ENCODE peak calls at places on chromosomes 16 and 17, in nine cellular contexts. Z is naive B cell, S is T follicular helper cell, V is left lung, C is AML-193, P is PC-9, F is SW480, J is spleen, E is memory B cell. L is an unnamed sample.

GRCh38 chr16:88622866-88623265 is 15.5 kb upstream of the IL17C start:
- DNase-seq in Z (no peak), S (no peak), V (no peak), C (no peak), P (no peak), F (no peak), J (no peak), E (no peak), L (no peak)

GRCh38 chr17:7214300-7215135 is 5.1 kb downstream of the DLG4 start:
- DNase-seq in Z (peak), S (peak), V (peak), C (peak), P (peak), F (peak), J (peak), E (peak), L (peak)

GRCh38 chr16:645852-646678 is 3.1 kb upstream of the WDR90 start:
- DNase-seq in Z (no peak), S (no peak), V (no peak), C (no peak), P (peak), F (no peak), J (no peak), E (no peak), L (no peak)

GRCh38 chr16:243348-243747 is 8.7 kb downstream of the FAM234A start:
- DNase-seq in Z (no peak), S (no peak), V (no peak), C (no peak), P (no peak), F (no peak), J (peak), E (no peak), L (no peak)

GRCh38 chr17:79925242-79925957 is 86.2 kb upstream of the CBX4 start:
- DNase-seq in Z (no peak), S (no peak), V (peak), C (no peak), P (peak), F (peak), J (peak), E (no peak), L (no peak)

GRCh38 chr17:8894189-8894611 is 26.7 kb upstream of the PIK3R6 start:
- DNase-seq in Z (no peak), S (no peak), V (no peak), C (no peak), P (no peak), F (no peak), J (peak), E (no peak), L (no peak)

GRCh38 chr16:3718628-3719027 is 1.3 kb upstream of the TRAP1 start:
- DNase-seq in Z (no peak), S (no peak), V (no peak), C (no peak), P (no peak), F (no peak), J (no peak), E (no peak), L (no peak)

GRCh38 chr17:9306086-9306485 is 269.5 kb downstream of the STX8 start:
- DNase-seq in Z (no peak), S (no peak), V (no peak), C (no peak), P (no peak), F (no peak), J (no peak), E (no peak), L (no peak)

GRCh38 chr16:24729967-24730815 is 740 bp downstream of the TNRC6A start:
- DNase-seq in Z (no peak), S (peak), V (no peak), C (peak), P (no peak), F (no peak), J (no peak), E (no peak), L (peak)

GRCh38 chr17:17401271-17401781 is 75.5 kb upstream of the MED9 start:
- DNase-seq in Z (no peak), S (no peak), V (no peak), C (no peak), P (no peak), F (no peak), J (no peak), E (no peak), L (peak)

GRCh38 chr17:79911430-79912399 is 72.5 kb upstream of the CBX4 start:
- DNase-seq in Z (no peak), S (no peak), V (peak), C (no peak), P (no peak), F (no peak), J (peak), E (no peak), L (no peak)

GRCh38 chr16:57645691-57646387 is 17.4 kb downstream of the ADGRG1 start:
- DNase-seq in Z (no peak), S (no peak), V (peak), C (no peak), P (no peak), F (no peak), J (no peak), E (no peak), L (no peak)

GRCh38 chr16:50600582-50601283 is 52.5 kb downstream of the NKD1 start:
- DNase-seq in Z (no peak), S (no peak), V (no peak), C (no peak), P (no peak), F (no peak), J (no peak), E (no peak), L (no peak)

GRCh38 chr17:18362509-18363020 is 785 bp downstream of the SHMT1 start:
- DNase-seq in Z (no peak), S (no peak), V (no peak), C (no peak), P (peak), F (peak), J (no peak), E (no peak), L (peak)

GRCh38 chr17:10844667-10845387 is 6.9 kb upstream of the PIRT start:
- DNase-seq in Z (peak), S (peak), V (peak), C (peak), P (no peak), F (peak), J (peak), E (peak), L (peak)

GRCh38 chr16:66287916-66288315 is 78.6 kb upstream of the CDH5 start:
- DNase-seq in Z (no peak), S (no peak), V (no peak), C (no peak), P (no peak), F (no peak), J (no peak), E (no peak), L (no peak)

GRCh38 chr17:82983510-82984248 is 95.7 kb upstream of the METRNL start:
- DNase-seq in Z (no peak), S (no peak), V (no peak), C (no peak), P (no peak), F (no peak), J (no peak), E (no peak), L (no peak)